ENCODE peak calls at places on chromosomes 13 and 19, in seven cellular contexts. One of them, this sample, is unnamed.

GRCh38 chr19:3785464-3785937 is 680 bp downstream of the MATK start:
- DNase-seq in SK-N-SH: no peak
- DNase-seq in GM12878: no peak
- DNase-seq in K562: peak; percentile 77
- DNase-seq in HepG2: no peak
- DNase-seq in H1: no peak
- DNase-seq in HCT116: no peak
- DNase-seq in this sample: no peak

GRCh38 chr19:33311326-33311682 is 9.0 kb upstream of the CEBPA start:
- DNase-seq in H1: no peak
- DNase-seq in HepG2: no peak
- DNase-seq in HCT116: no peak
- DNase-seq in SK-N-SH: no peak
- DNase-seq in K562: no peak
- DNase-seq in GM12878: no peak
- DNase-seq in this sample: peak; percentile 69

GRCh38 chr19:6802336-6803035 is 30.0 kb downstream of the VAV1 start:
- DNase-seq in K562: no peak
- DNase-seq in H1: no peak
- DNase-seq in SK-N-SH: no peak
- DNase-seq in GM12878: peak; percentile 78
- DNase-seq in HepG2: no peak
- DNase-seq in HCT116: peak; percentile 19
- DNase-seq in this sample: peak; percentile 35

GRCh38 chr13:48424212-48424611 is 11.3 kb upstream of the LPAR6 start:
- DNase-seq in GM12878: no peak
- DNase-seq in K562: no peak
- DNase-seq in SK-N-SH: no peak
- DNase-seq in H1: no peak
- DNase-seq in HepG2: no peak
- DNase-seq in HCT116: no peak
- DNase-seq in this sample: no peak

GRCh38 chr19:29439021-29439420 is 86.8 kb upstream of the VSTM2B start:
- DNase-seq in GM12878: no peak
- DNase-seq in SK-N-SH: no peak
- DNase-seq in HepG2: no peak
- DNase-seq in H1: no peak
- DNase-seq in HCT116: no peak
- DNase-seq in K562: no peak
- DNase-seq in this sample: no peak

GRCh38 chr19:55341191-55342043 is 1.7 kb downstream of the KMT5C start:
- DNase-seq in HCT116: peak; percentile 21
- DNase-seq in HepG2: peak; percentile 40
- DNase-seq in K562: peak; percentile 94
- DNase-seq in GM12878: no peak
- DNase-seq in H1: no peak
- DNase-seq in SK-N-SH: peak; percentile 88
- DNase-seq in this sample: peak; percentile 63

GRCh38 chr19:38452430-38453366 is 19.2 kb downstream of the RYR1 start:
- DNase-seq in HCT116: peak; percentile 81
- DNase-seq in HepG2: no peak
- DNase-seq in GM12878: no peak
- DNase-seq in K562: peak; percentile 100
- DNase-seq in H1: peak; percentile 96
- DNase-seq in SK-N-SH: peak; percentile 69
- DNase-seq in this sample: no peak

GRCh38 chr19:48290923-48291700 is 21.2 kb downstream of the ZNF114 start:
- DNase-seq in HepG2: no peak
- DNase-seq in K562: peak; percentile 76
- DNase-seq in HCT116: no peak
- DNase-seq in GM12878: no peak
- DNase-seq in H1: peak; percentile 81
- DNase-seq in SK-N-SH: peak; percentile 86
- DNase-seq in this sample: peak; percentile 46

GRCh38 chr13:42754801-42755513 is 26.4 kb upstream of the FAM216B start:
- DNase-seq in SK-N-SH: no peak
- DNase-seq in HCT116: no peak
- DNase-seq in K562: no peak
- DNase-seq in GM12878: no peak
- DNase-seq in HepG2: no peak
- DNase-seq in H1: no peak
- DNase-seq in this sample: no peak

GRCh38 chr13:99045396-99045795 is 67.5 kb upstream of the DOCK9 start:
- DNase-seq in HCT116: no peak
- DNase-seq in HepG2: no peak
- DNase-seq in SK-N-SH: no peak
- DNase-seq in K562: no peak
- DNase-seq in GM12878: no peak
- DNase-seq in H1: no peak
- DNase-seq in this sample: no peak

GRCh38 chr19:52102782-52103181 is 7.2 kb upstream of the ZNF841 start:
- DNase-seq in H1: no peak
- DNase-seq in HepG2: no peak
- DNase-seq in GM12878: no peak
- DNase-seq in SK-N-SH: no peak
- DNase-seq in HCT116: no peak
- DNase-seq in K562: no peak
- DNase-seq in this sample: no peak

GRCh38 chr13:44930907-44931676 is 58.2 kb downstream of the NUFIP1 start:
- DNase-seq in HepG2: no peak
- DNase-seq in H1: no peak
- DNase-seq in K562: no peak
- DNase-seq in GM12878: no peak
- DNase-seq in HCT116: no peak
- DNase-seq in SK-N-SH: no peak
- DNase-seq in this sample: no peak

GRCh38 chr19:6402834-6403608 is 10.1 kb upstream of the GTF2F1 start:
- DNase-seq in H1: no peak
- DNase-seq in K562: no peak
- DNase-seq in SK-N-SH: no peak
- DNase-seq in GM12878: no peak
- DNase-seq in HepG2: peak; percentile 58
- DNase-seq in HCT116: no peak
- DNase-seq in this sample: no peak

GRCh38 chr13:77048592-77048991 is 21.6 kb upstream of the FBXL3 start:
- DNase-seq in K562: no peak
- DNase-seq in GM12878: no peak
- DNase-seq in HepG2: no peak
- DNase-seq in SK-N-SH: no peak
- DNase-seq in H1: no peak
- DNase-seq in HCT116: no peak
- DNase-seq in this sample: no peak

GRCh38 chr13:44362394-44363040 is 11.1 kb upstream of the SERP2 start:
- DNase-seq in H1: no peak
- DNase-seq in HepG2: no peak
- DNase-seq in K562: no peak
- DNase-seq in GM12878: no peak
- DNase-seq in SK-N-SH: no peak
- DNase-seq in HCT116: no peak
- DNase-seq in this sample: no peak

GRCh38 chr19:3576696-3577443 is 4.1 kb downstream of the HMG20B start:
- DNase-seq in GM12878: no peak
- DNase-seq in SK-N-SH: peak; percentile 78
- DNase-seq in HepG2: no peak
- DNase-seq in H1: peak; percentile 58
- DNase-seq in HCT116: no peak
- DNase-seq in K562: peak; percentile 87
- DNase-seq in this sample: no peak

GRCh38 chr13:99984463-99985242 is 3.1 kb downstream of the ZIC2 start:
- DNase-seq in SK-N-SH: peak; percentile 55
- DNase-seq in GM12878: no peak
- DNase-seq in HepG2: no peak
- DNase-seq in HCT116: no peak
- DNase-seq in K562: no peak
- DNase-seq in H1: no peak
- DNase-seq in this sample: no peak

GRCh38 chr13:72174549-72174948 is 307.5 kb upstream of the DACH1 start:
- DNase-seq in K562: no peak
- DNase-seq in HCT116: no peak
- DNase-seq in H1: no peak
- DNase-seq in GM12878: no peak
- DNase-seq in HepG2: no peak
- DNase-seq in SK-N-SH: no peak
- DNase-seq in this sample: no peak

GRCh38 chr13:112965573-112966115 is 3.4 kb upstream of the MCF2L start:
- DNase-seq in H1: no peak
- DNase-seq in HCT116: no peak
- DNase-seq in SK-N-SH: no peak
- DNase-seq in HepG2: no peak
- DNase-seq in GM12878: no peak
- DNase-seq in K562: no peak
- DNase-seq in this sample: no peak

GRCh38 chr19:17757125-17757524 is 5.8 kb downstream of the FCHO1 start:
- DNase-seq in HepG2: no peak
- DNase-seq in HCT116: no peak
- DNase-seq in SK-N-SH: peak; percentile 76
- DNase-seq in GM12878: no peak
- DNase-seq in K562: no peak
- DNase-seq in H1: no peak
- DNase-seq in this sample: no peak

GRCh38 chr13:114286808-114287207 is 5.4 kb downstream of the UPF3A start:
- DNase-seq in SK-N-SH: no peak
- DNase-seq in HCT116: no peak
- DNase-seq in GM12878: no peak
- DNase-seq in HepG2: no peak
- DNase-seq in K562: no peak
- DNase-seq in H1: no peak
- DNase-seq in this sample: no peak

GRCh38 chr13:100089633-100090032 is 740 bp downstream of the PCCA start:
- DNase-seq in GM12878: no peak
- DNase-seq in SK-N-SH: no peak
- DNase-seq in HCT116: no peak
- DNase-seq in H1: no peak
- DNase-seq in HepG2: no peak
- DNase-seq in K562: no peak
- DNase-seq in this sample: peak; percentile 64

GRCh38 chr13:38582133-38582532 is 104.7 kb upstream of the FREM2 start:
- DNase-seq in HCT116: no peak
- DNase-seq in GM12878: no peak
- DNase-seq in SK-N-SH: peak; percentile 20
- DNase-seq in H1: no peak
- DNase-seq in K562: peak; percentile 7
- DNase-seq in HepG2: peak; percentile 47
- DNase-seq in this sample: peak; percentile 69

GRCh38 chr13:20489185-20489820 is 36.4 kb downstream of the CRYL1 start:
- DNase-seq in HepG2: no peak
- DNase-seq in H1: no peak
- DNase-seq in K562: no peak
- DNase-seq in SK-N-SH: no peak
- DNase-seq in HCT116: peak; percentile 49
- DNase-seq in GM12878: no peak
- DNase-seq in this sample: peak; percentile 57
- TF ChIP-seq JUND in HepG2: no peak
- TF ChIP-seq JUND in H1: no peak
- TF ChIP-seq JUND in K562: no peak
- TF ChIP-seq JUND in SK-N-SH: no peak
- TF ChIP-seq JUND in HCT116: no peak
- TF ChIP-seq JUND in GM12878: no peak
- TF ChIP-seq JUND in this sample: no peak

GRCh38 chr13:97875911-97876310 is 77.6 kb upstream of the IPO5 start:
- DNase-seq in HCT116: no peak
- DNase-seq in H1: no peak
- DNase-seq in SK-N-SH: no peak
- DNase-seq in HepG2: no peak
- DNase-seq in K562: no peak
- DNase-seq in GM12878: no peak
- DNase-seq in this sample: no peak
- TF ChIP-seq JUND in HCT116: no peak
- TF ChIP-seq JUND in H1: no peak
- TF ChIP-seq JUND in SK-N-SH: no peak
- TF ChIP-seq JUND in HepG2: no peak
- TF ChIP-seq JUND in K562: no peak
- TF ChIP-seq JUND in GM12878: no peak
- TF ChIP-seq JUND in this sample: no peak

GRCh38 chr19:10766681-10767201 is 48.9 kb downstream of the DNM2 start:
- DNase-seq in HepG2: no peak
- DNase-seq in GM12878: no peak
- DNase-seq in K562: no peak
- DNase-seq in H1: no peak
- DNase-seq in HCT116: no peak
- DNase-seq in SK-N-SH: peak; percentile 81
- DNase-seq in this sample: no peak
- TF ChIP-seq JUND in HepG2: no peak
- TF ChIP-seq JUND in GM12878: no peak
- TF ChIP-seq JUND in K562: no peak
- TF ChIP-seq JUND in H1: no peak
- TF ChIP-seq JUND in HCT116: no peak
- TF ChIP-seq JUND in SK-N-SH: no peak
- TF ChIP-seq JUND in this sample: no peak

GRCh38 chr13:106521101-106521799 is 14.2 kb downstream of the EFNB2 start:
- DNase-seq in K562: no peak
- DNase-seq in HepG2: no peak
- DNase-seq in SK-N-SH: no peak
- DNase-seq in H1: no peak
- DNase-seq in GM12878: no peak
- DNase-seq in HCT116: no peak
- DNase-seq in this sample: no peak
- TF ChIP-seq JUND in K562: no peak
- TF ChIP-seq JUND in HepG2: no peak
- TF ChIP-seq JUND in SK-N-SH: no peak
- TF ChIP-seq JUND in H1: no peak
- TF ChIP-seq JUND in GM12878: no peak
- TF ChIP-seq JUND in HCT116: no peak
- TF ChIP-seq JUND in this sample: no peak

GRCh38 chr19:10104665-10105221 is 1.4 kb upstream of the PPAN start:
- DNase-seq in K562: peak; percentile 12
- DNase-seq in GM12878: peak; percentile 100
- DNase-seq in HepG2: no peak
- DNase-seq in SK-N-SH: no peak
- DNase-seq in H1: no peak
- DNase-seq in HCT116: no peak
- DNase-seq in this sample: no peak
- TF ChIP-seq JUND in K562: peak; percentile 19
- TF ChIP-seq JUND in GM12878: no peak
- TF ChIP-seq JUND in HepG2: no peak
- TF ChIP-seq JUND in SK-N-SH: no peak
- TF ChIP-seq JUND in H1: no peak
- TF ChIP-seq JUND in HCT116: no peak
- TF ChIP-seq JUND in this sample: no peak

DNA sequence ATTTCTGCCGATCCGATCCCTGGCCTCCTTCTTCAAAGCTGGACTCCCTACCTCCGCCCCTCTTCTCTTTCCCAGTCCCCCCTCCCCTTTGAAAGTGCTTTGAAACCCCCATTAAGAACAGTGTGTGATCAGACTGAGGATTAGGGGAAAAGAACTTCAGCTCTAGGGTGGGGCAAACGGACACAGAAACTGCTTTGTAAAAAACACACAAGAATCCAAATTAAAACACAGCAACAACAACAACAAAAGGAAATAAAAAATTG is 1.4 kb downstream of the SPRY2 start:
- DNase-seq in GM12878: no peak
- DNase-seq in K562: peak; percentile 16
- DNase-seq in SK-N-SH: peak; percentile 63
- DNase-seq in HepG2: no peak
- DNase-seq in HCT116: no peak
- DNase-seq in H1: no peak
- DNase-seq in this sample: no peak
- TF ChIP-seq JUND in GM12878: no peak
- TF ChIP-seq JUND in K562: no peak
- TF ChIP-seq JUND in SK-N-SH: no peak
- TF ChIP-seq JUND in HepG2: no peak
- TF ChIP-seq JUND in HCT116: no peak
- TF ChIP-seq JUND in H1: no peak
- TF ChIP-seq JUND in this sample: no peak

GRCh38 chr13:91056746-91057145 is 290.7 kb upstream of the MIR17HG start:
- DNase-seq in GM12878: peak; percentile 57
- DNase-seq in HepG2: no peak
- DNase-seq in HCT116: no peak
- DNase-seq in SK-N-SH: no peak
- DNase-seq in H1: no peak
- DNase-seq in K562: no peak
- DNase-seq in this sample: no peak
- TF ChIP-seq JUND in GM12878: no peak
- TF ChIP-seq JUND in HepG2: no peak
- TF ChIP-seq JUND in HCT116: no peak
- TF ChIP-seq JUND in SK-N-SH: no peak
- TF ChIP-seq JUND in H1: no peak
- TF ChIP-seq JUND in K562: no peak
- TF ChIP-seq JUND in this sample: no peak

This sample was measured in T47D.